ENCODE peak calls at places on chromosomes 3 and 15, in nine cellular contexts. I is cardiac fibroblast, Q is GM23338, Y is OCI-LY7, Z is transverse colon, T is PC-9, B is brain microvascular endothelial cell, S is stomach, X is A549. J is an unnamed sample.

GRCh38 chr15:72057548-72058091 is 60.3 kb downstream of the MYO9A start:
- DNase-seq in I (no peak), Q (peak; percentile 30), Y (no peak), Z (no peak), T (no peak), B (no peak), S (no peak), X (no peak), J (no peak)

GRCh38 chr3:110909824-110910223 is 161.8 kb upstream of the NECTIN3 start:
- DNase-seq in I (no peak), Q (no peak), Y (no peak), Z (no peak), T (no peak), B (no peak), S (no peak), X (no peak), J (no peak)

GRCh38 chr3:184761120-184761841 is 49.4 kb upstream of the MAGEF1 start:
- DNase-seq in I (peak; percentile 59), Q (no peak), Y (no peak), Z (no peak), T (no peak), B (peak; percentile 36), S (peak; percentile 81), X (no peak), J (no peak)

GRCh38 chr15:77839431-77839830 is 206.7 kb upstream of the LINGO1 start:
- DNase-seq in I (no peak), Q (no peak), Y (no peak), Z (no peak), T (no peak), B (no peak), S (no peak), X (no peak), J (no peak)

GRCh38 chr15:41791547-41791937 is 17.3 kb downstream of the MAPKBP1 start:
- DNase-seq in I (no peak), Q (no peak), Y (no peak), Z (no peak), T (no peak), B (no peak), S (no peak), X (no peak), J (no peak)

GRCh38 chr3:39126532-39127071 is 19.1 kb downstream of the TTC21A start:
- DNase-seq in I (peak; percentile 73), Q (peak; percentile 79), Y (peak; percentile 48), Z (peak; percentile 56), T (peak; percentile 29), B (peak; percentile 45), S (no peak), X (no peak), J (no peak)

GRCh38 chr3:184531580-184532290 is 29.9 kb upstream of the EPHB3 start:
- DNase-seq in I (peak; percentile 11), Q (no peak), Y (no peak), Z (no peak), T (no peak), B (no peak), S (no peak), X (no peak), J (no peak)

GRCh38 chr3:14307953-14308352 is 94.5 kb upstream of the SLC6A6 start:
- DNase-seq in I (no peak), Q (no peak), Y (no peak), Z (no peak), T (no peak), B (no peak), S (no peak), X (no peak), J (no peak)

GRCh38 chr3:133937756-133938601 is 42.3 kb upstream of the RAB6B start:
- DNase-seq in I (peak; percentile 28), Q (no peak), Y (no peak), Z (no peak), T (no peak), B (no peak), S (peak; percentile 18), X (no peak), J (no peak)

GRCh38 chr15:56772868-56773639 is 39.7 kb upstream of the ZNF280D start:
- DNase-seq in I (peak; percentile 52), Q (peak; percentile 61), Y (no peak), Z (no peak), T (no peak), B (peak; percentile 48), S (no peak), X (no peak), J (no peak)

GRCh38 chr3:58333206-58334012 is 717 bp downstream of the PXK start:
- DNase-seq in I (peak; percentile 42), Q (peak; percentile 63), Y (peak; percentile 75), Z (peak; percentile 30), T (peak; percentile 22), B (no peak), S (peak; percentile 29), X (no peak), J (peak; percentile 45)

GRCh38 chr15:63198752-63199250 is 9.4 kb downstream of the RAB8B start:
- DNase-seq in I (peak; percentile 50), Q (no peak), Y (no peak), Z (no peak), T (no peak), B (no peak), S (no peak), X (no peak), J (no peak)

GRCh38 chr3:43531835-43532234 is 90.0 kb downstream of the ANO10 start:
- DNase-seq in I (peak; percentile 84), Q (no peak), Y (no peak), Z (no peak), T (no peak), B (peak; percentile 33), S (no peak), X (peak; percentile 17), J (peak; percentile 3)

GRCh38 chr3:57007513-57008415 is 52.7 kb upstream of the SPATA12 start:
- DNase-seq in I (peak; percentile 86), Q (peak; percentile 28), Y (no peak), Z (peak; percentile 56), T (peak; percentile 65), B (peak; percentile 82), S (peak; percentile 56), X (peak; percentile 21), J (peak; percentile 59)

DNA sequence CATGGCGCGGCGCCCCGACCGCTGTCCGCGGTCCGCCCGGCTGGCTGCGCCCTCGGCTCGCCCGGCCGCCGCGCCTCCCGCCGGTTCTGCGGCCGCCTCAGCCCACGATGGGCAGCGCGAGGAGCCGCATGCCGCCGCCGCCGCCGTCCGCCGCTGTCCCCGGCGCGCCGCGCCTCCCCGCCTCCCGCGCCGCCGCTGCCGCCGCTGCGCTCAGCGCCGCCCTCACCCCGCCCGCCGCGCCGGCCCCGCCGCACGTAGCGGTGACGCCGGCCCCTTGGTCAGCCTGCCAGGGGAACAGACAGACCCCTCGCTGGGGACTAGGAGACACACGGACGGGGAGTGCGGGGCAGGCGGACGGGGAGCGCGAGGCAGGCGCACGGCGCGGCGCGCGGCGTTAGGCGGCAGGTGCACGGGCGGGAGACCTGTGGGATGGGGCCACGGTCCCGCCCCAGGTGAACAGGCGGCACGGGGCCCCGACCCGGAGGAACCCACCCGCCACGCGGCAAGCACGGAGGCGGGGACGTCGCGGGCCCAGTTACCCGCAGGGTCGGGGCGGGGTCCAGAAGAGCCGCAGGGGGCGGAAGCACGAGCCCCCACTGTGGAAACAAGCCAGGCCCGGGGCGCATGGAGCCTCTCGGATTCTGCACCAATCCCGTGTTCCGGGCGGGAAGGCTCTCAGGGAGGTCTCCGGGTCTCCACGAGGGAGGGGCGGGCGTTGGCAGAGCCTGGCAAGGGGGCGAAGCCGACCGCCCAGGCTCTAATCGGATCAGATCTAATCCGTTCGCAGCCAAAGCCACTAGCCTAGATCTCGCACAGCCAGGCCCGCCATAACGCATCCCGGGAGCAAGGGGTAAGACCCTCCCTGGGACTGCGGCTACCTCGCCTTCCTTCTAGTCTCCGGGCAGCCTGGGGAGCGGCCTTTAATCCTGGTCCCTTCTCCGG is at the start of gene CSPG5:
- DNase-seq in I (no peak), Q (peak; percentile 59), Y (no peak), Z (peak; percentile 18), T (peak; percentile 20), B (no peak), S (no peak), X (no peak), J (peak; percentile 90)
- TF ChIP-seq CTCF in I (no peak), Q (no peak), Y (no peak), Z (no peak), T (no peak), B (no peak), S (no peak), X (no peak), J (no peak)

DNA sequence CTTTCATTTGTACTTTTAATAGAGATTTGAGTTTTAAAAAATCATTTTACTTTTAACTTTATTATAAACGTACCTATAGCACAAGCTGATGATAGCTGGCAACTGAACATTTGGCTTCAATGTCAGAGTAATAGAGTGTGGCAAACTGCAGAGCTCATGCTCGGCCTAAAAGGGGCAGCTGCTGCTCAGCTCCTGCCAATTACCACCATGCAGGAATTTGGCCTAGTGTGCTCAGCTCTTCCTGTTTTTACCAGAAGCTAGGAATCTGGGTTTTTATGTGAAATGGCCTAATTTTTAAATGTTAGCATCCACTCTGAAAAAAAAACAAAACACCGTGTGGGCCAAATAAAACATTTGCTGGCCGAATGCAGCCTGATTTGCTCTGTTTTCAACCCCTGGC is 1.8 kb downstream of the IFT122 start:
- DNase-seq in I (peak; percentile 60), Q (no peak), Y (no peak), Z (no peak), T (no peak), B (no peak), S (no peak), X (no peak), J (no peak)
- H3K4me3 ChIP-seq in I (no peak overlapping the region), Q (peak overlapping the region; percentile 65), Y (peak overlapping the region; percentile 88), Z (no peak overlapping the region), T (no peak overlapping the region), B (no peak overlapping the region), S (no peak overlapping the region), X (no peak overlapping the region), J (no peak overlapping the region)

GRCh38 chr3:171213178-171213577 is 186.7 kb upstream of the SLC2A2 start:
- DNase-seq in I (no peak), Q (no peak), Y (no peak), Z (no peak), T (no peak), B (no peak), S (no peak), X (no peak), J (no peak)
- TF ChIP-seq CTCF in I (no peak), Q (no peak), Y (no peak), Z (no peak), T (no peak), B (no peak), S (no peak), X (no peak), J (no peak)

GRCh38 chr3:149150436-149150835 is 21.0 kb downstream of the HPS3 start:
- DNase-seq in I (no peak), Q (no peak), Y (no peak), Z (no peak), T (no peak), B (no peak), S (no peak), X (no peak), J (no peak)

GRCh38 chr3:149145926-149146325 is 16.5 kb downstream of the HPS3 start:
- DNase-seq in I (no peak), Q (no peak), Y (peak; percentile 89), Z (no peak), T (no peak), B (no peak), S (no peak), X (no peak), J (no peak)

GRCh38 chr3:149153402-149153801 is 24.0 kb downstream of the HPS3 start:
- DNase-seq in I (no peak), Q (no peak), Y (no peak), Z (no peak), T (no peak), B (no peak), S (no peak), X (no peak), J (no peak)

GRCh38 chr3:149152420-149152819 is 23.0 kb downstream of the HPS3 start:
- DNase-seq in I (peak; percentile 79), Q (no peak), Y (no peak), Z (no peak), T (no peak), B (peak; percentile 59), S (no peak), X (no peak), J (no peak)

GRCh38 chr3:149151843-149152242 is 22.4 kb downstream of the HPS3 start:
- DNase-seq in I (peak; percentile 59), Q (no peak), Y (no peak), Z (no peak), T (no peak), B (peak; percentile 78), S (no peak), X (no peak), J (no peak)
- H3K4me3 ChIP-seq in I (no peak overlapping the region), Q (no peak overlapping the region), Y (no peak overlapping the region), Z (no peak overlapping the region), T (no peak overlapping the region), B (no peak overlapping the region), S (no peak overlapping the region), X (no peak overlapping the region), J (no peak overlapping the region)

J was measured in upper lobe of left lung.